ENCODE peak calls at places on chromosomes 16 and 17, in six cellular contexts. One of them, this sample, is unnamed. For H3K36me3 and H3K9me3, the result is how much of the 10 kb centered on the place peaks cover.

GRCh38 chr17:80774643-80775281 is 216.9 kb upstream of the CHMP6 start:
- DNase-seq in fibroblast of lung: no peak
- DNase-seq in stomach: no peak
- DNase-seq in cardiac muscle cell: no peak
- DNase-seq in SJCRH30: peak
- DNase-seq in aorta: no peak
- DNase-seq in this sample: no peak

GRCh38 chr17:16212793-16213192 is 2.5 kb downstream of the NCOR1 start:
- DNase-seq in aorta: no peak
- DNase-seq in stomach: no peak
- DNase-seq in cardiac muscle cell: no peak
- DNase-seq in SJCRH30: no peak
- DNase-seq in fibroblast of lung: no peak
- DNase-seq in this sample: no peak

GRCh38 chr17:79928502-79929256 is 89.4 kb upstream of the CBX4 start:
- DNase-seq in SJCRH30: no peak
- DNase-seq in cardiac muscle cell: no peak
- DNase-seq in aorta: no peak
- DNase-seq in fibroblast of lung: no peak
- DNase-seq in stomach: no peak
- DNase-seq in this sample: no peak

GRCh38 chr17:28953444-28954118 is 2.3 kb upstream of the PHF12 start:
- DNase-seq in aorta: peak
- DNase-seq in cardiac muscle cell: peak
- DNase-seq in fibroblast of lung: no peak
- DNase-seq in SJCRH30: peak
- DNase-seq in stomach: peak
- DNase-seq in this sample: peak

GRCh38 chr16:30488764-30489595 is 16.4 kb downstream of the ITGAL start:
- DNase-seq in aorta: no peak
- DNase-seq in stomach: no peak
- DNase-seq in cardiac muscle cell: no peak
- DNase-seq in SJCRH30: no peak
- DNase-seq in fibroblast of lung: no peak
- DNase-seq in this sample: no peak

GRCh38 chr16:85882181-85882810 is 16.7 kb upstream of the IRF8 start:
- DNase-seq in SJCRH30: no peak
- DNase-seq in cardiac muscle cell: no peak
- DNase-seq in fibroblast of lung: no peak
- DNase-seq in stomach: no peak
- DNase-seq in aorta: no peak
- DNase-seq in this sample: no peak

GRCh38 chr17:38727661-38728220 is 2.4 kb upstream of the CISD3 start:
- DNase-seq in stomach: no peak
- DNase-seq in cardiac muscle cell: no peak
- DNase-seq in aorta: no peak
- DNase-seq in fibroblast of lung: no peak
- DNase-seq in SJCRH30: no peak
- DNase-seq in this sample: no peak

GRCh38 chr16:30771726-30772125 is 9.6 kb downstream of the RNF40 start:
- DNase-seq in fibroblast of lung: no peak
- DNase-seq in SJCRH30: no peak
- DNase-seq in stomach: no peak
- DNase-seq in cardiac muscle cell: no peak
- DNase-seq in aorta: no peak
- DNase-seq in this sample: no peak

GRCh38 chr17:69669441-69670178 is 255.1 kb downstream of the MAP2K6 start:
- DNase-seq in cardiac muscle cell: no peak
- DNase-seq in aorta: no peak
- DNase-seq in stomach: no peak
- DNase-seq in SJCRH30: no peak
- DNase-seq in fibroblast of lung: no peak
- DNase-seq in this sample: no peak

GRCh38 chr17:36768355-36768754 is 167.0 kb downstream of the MRM1 start:
- DNase-seq in SJCRH30: no peak
- DNase-seq in stomach: no peak
- DNase-seq in aorta: peak
- DNase-seq in fibroblast of lung: no peak
- DNase-seq in cardiac muscle cell: no peak
- DNase-seq in this sample: peak

GRCh38 chr17:3719265-3719664 is 4.4 kb upstream of the HASPIN start:
- DNase-seq in aorta: no peak
- DNase-seq in stomach: no peak
- DNase-seq in SJCRH30: no peak
- DNase-seq in fibroblast of lung: no peak
- DNase-seq in cardiac muscle cell: no peak
- DNase-seq in this sample: no peak
- H3K36me3 ChIP-seq in aorta: under half
- H3K36me3 ChIP-seq in stomach: half or more
- H3K36me3 ChIP-seq in SJCRH30: under half
- H3K36me3 ChIP-seq in fibroblast of lung: under half
- H3K36me3 ChIP-seq in cardiac muscle cell: under half
- H3K36me3 ChIP-seq in this sample: half or more

GRCh38 chr17:42853004-42853403 is 2.0 kb downstream of the AOC3 start:
- DNase-seq in fibroblast of lung: no peak
- DNase-seq in aorta: no peak
- DNase-seq in cardiac muscle cell: no peak
- DNase-seq in stomach: no peak
- DNase-seq in SJCRH30: no peak
- DNase-seq in this sample: no peak

GRCh38 chr17:42852351-42852750 is 1.4 kb downstream of the AOC3 start:
- DNase-seq in stomach: no peak
- DNase-seq in aorta: no peak
- DNase-seq in cardiac muscle cell: no peak
- DNase-seq in SJCRH30: no peak
- DNase-seq in fibroblast of lung: no peak
- DNase-seq in this sample: no peak

GRCh38 chr17:42855048-42855596 is 4.1 kb downstream of the AOC3 start:
- DNase-seq in cardiac muscle cell: no peak
- DNase-seq in stomach: no peak
- DNase-seq in fibroblast of lung: no peak
- DNase-seq in aorta: peak
- DNase-seq in SJCRH30: no peak
- DNase-seq in this sample: no peak

GRCh38 chr17:42853968-42854790 is 3.2 kb downstream of the AOC3 start:
- DNase-seq in stomach: no peak
- DNase-seq in fibroblast of lung: no peak
- DNase-seq in cardiac muscle cell: no peak
- DNase-seq in SJCRH30: no peak
- DNase-seq in aorta: peak
- DNase-seq in this sample: no peak

GRCh38 chr17:42853597-42853967 is 2.6 kb downstream of the AOC3 start:
- DNase-seq in fibroblast of lung: no peak
- DNase-seq in aorta: no peak
- DNase-seq in cardiac muscle cell: no peak
- DNase-seq in SJCRH30: no peak
- DNase-seq in stomach: no peak
- DNase-seq in this sample: no peak
- H3K27ac ChIP-seq in fibroblast of lung: no peak
- H3K27ac ChIP-seq in aorta: peak
- H3K27ac ChIP-seq in cardiac muscle cell: no peak
- H3K27ac ChIP-seq in SJCRH30: no peak
- H3K27ac ChIP-seq in stomach: peak
- H3K27ac ChIP-seq in this sample: no peak

DNA sequence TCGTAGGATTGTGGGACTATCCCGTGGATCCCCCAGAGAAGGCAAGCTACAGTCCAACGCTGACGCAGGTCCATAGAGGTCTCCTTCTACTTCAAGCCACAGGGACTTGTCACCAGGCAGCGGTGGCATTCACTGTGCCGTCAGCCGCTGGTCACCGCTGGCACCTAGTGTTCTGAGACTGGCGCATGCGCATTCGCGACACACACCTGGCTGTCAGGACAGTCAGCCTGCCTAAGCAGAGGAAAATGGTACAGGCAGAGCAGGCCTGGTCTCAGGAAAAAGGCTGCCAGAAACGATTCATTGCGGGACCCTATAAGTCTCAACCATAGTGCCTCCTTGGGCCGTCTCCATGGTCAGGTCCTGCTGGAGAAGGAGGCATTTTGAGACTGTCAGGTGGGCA is 138.0 kb upstream of the WSB1 start:
- DNase-seq in stomach: no peak
- DNase-seq in cardiac muscle cell: no peak
- DNase-seq in fibroblast of lung: no peak
- DNase-seq in SJCRH30: no peak
- DNase-seq in aorta: no peak
- DNase-seq in this sample: no peak
- H3K9me3 ChIP-seq in stomach: under half
- H3K9me3 ChIP-seq in cardiac muscle cell: under half
- H3K9me3 ChIP-seq in fibroblast of lung: under half
- H3K9me3 ChIP-seq in SJCRH30: under half
- H3K9me3 ChIP-seq in aorta: under half
- H3K9me3 ChIP-seq in this sample: under half

DNA sequence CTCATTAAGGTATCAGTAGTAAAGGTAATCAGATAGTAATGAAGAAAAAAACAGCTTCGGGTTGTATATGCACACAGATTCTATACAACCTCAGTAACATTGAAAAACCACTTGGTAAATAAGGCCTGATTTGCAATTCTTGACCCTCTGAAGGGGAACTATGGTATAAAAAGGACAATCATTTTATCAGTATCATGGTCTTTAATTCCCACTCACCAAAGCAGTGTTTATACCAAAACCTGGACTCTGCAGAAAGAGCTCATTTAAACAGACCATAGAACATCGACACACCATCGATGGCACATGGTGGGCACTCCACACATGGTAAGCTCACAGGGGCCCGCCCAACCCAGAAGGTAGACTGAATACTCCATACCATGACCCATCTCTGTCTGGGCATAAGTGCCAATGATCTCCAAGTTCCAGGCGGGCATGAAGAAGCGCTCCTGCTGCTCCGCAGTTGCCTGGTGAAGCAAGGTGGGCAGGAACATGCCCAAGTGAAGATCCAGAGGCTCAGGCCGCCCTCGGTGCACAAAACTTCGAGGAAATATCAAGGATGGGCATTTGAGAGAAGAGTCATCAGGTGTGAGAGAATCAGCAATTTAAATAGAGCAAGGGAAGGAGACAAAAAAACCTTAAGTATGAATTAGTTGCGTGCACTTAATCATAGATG is 19.0 kb downstream of the ACOX1 start:
- DNase-seq in SJCRH30: no peak
- DNase-seq in stomach: no peak
- DNase-seq in cardiac muscle cell: no peak
- DNase-seq in aorta: no peak
- DNase-seq in fibroblast of lung: no peak
- DNase-seq in this sample: no peak
- H3K36me3 ChIP-seq in SJCRH30: under half
- H3K36me3 ChIP-seq in stomach: half or more
- H3K36me3 ChIP-seq in cardiac muscle cell: under half
- H3K36me3 ChIP-seq in aorta: under half
- H3K36me3 ChIP-seq in fibroblast of lung: under half
- H3K36me3 ChIP-seq in this sample: under half

DNA sequence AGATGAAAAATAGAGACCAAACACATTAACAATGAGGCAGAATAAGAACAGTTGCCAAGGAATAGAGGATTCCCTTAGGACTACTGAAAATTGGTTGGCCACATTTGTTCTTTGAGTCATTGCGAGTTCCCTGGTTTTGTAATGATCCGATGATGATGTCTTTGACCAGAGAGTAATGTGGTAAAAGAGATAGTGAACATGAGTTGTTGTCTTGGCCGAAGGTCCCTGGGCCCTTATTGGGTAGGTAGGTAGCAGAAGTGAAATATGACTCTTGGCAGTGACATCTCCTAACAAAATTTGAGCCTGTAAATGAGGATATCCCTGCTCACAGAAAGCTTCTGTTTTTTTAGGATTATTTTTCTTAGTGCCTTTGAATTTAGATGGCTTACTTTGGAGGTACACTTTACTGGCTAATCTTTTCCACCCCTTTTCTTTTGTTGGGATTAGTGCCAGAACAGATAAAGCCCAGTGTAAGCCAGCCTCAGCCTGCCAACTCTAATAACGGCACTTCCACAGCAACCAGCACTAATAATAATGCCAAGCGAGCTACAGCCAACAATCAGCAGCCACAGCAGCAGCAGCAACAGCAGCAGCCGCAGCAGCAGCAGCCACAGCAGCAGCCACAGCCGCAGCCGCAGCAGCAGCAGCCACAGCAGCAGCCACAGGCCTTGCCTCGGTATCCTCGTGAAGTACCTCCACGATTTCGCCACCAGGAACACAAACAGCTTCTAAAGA is 47.2 kb downstream of the TNRC6A start:
- DNase-seq in stomach: peak
- DNase-seq in fibroblast of lung: peak
- DNase-seq in cardiac muscle cell: no peak
- DNase-seq in aorta: no peak
- DNase-seq in SJCRH30: no peak
- DNase-seq in this sample: no peak
- H3K27ac ChIP-seq in stomach: peak
- H3K27ac ChIP-seq in fibroblast of lung: no peak
- H3K27ac ChIP-seq in cardiac muscle cell: peak
- H3K27ac ChIP-seq in aorta: peak
- H3K27ac ChIP-seq in SJCRH30: no peak
- H3K27ac ChIP-seq in this sample: no peak

GRCh38 chr16:50812876-50813466 is 71.1 kb downstream of the CYLD start:
- DNase-seq in SJCRH30: no peak
- DNase-seq in aorta: no peak
- DNase-seq in fibroblast of lung: no peak
- DNase-seq in cardiac muscle cell: no peak
- DNase-seq in stomach: no peak
- DNase-seq in this sample: no peak
- H3K9me3 ChIP-seq in SJCRH30: under half
- H3K9me3 ChIP-seq in aorta: under half
- H3K9me3 ChIP-seq in fibroblast of lung: under half
- H3K9me3 ChIP-seq in cardiac muscle cell: under half
- H3K9me3 ChIP-seq in stomach: under half
- H3K9me3 ChIP-seq in this sample: under half